ENCODE peak calls at places on chromosomes 11 and 22, in four cellular contexts. Y is K562, S is fibroblast of mammary gland, O is mucosa of descending colon. H is an unnamed sample.

GRCh38 chr11:117045196-117045595 is 53.0 kb downstream of the SIK3 start:
- DNase-seq in Y (peak; percentile 24), S (peak; percentile 66), O (peak; percentile 80), H (peak; percentile 51)

GRCh38 chr11:68009391-68010000 is 631 bp upstream of the ALDH3B1 start:
- DNase-seq in O (peak; percentile 51), Y (no peak), S (peak; percentile 59), H (peak; percentile 67)

GRCh38 chr22:43478621-43479285 is 66.9 kb downstream of the MPPED1 start:
- DNase-seq in O (no peak), S (no peak), Y (no peak), H (no peak)

GRCh38 chr22:21591695-21592094 is 24.2 kb downstream of the UBE2L3 start:
- DNase-seq in O (no peak), S (no peak), Y (no peak), H (no peak)

GRCh38 chr11:112977620-112978212 is 16.5 kb downstream of the NCAM1 start:
- DNase-seq in Y (no peak), O (no peak), S (peak; percentile 76), H (peak; percentile 58)

GRCh38 chr11:69492201-69492991 is 10.9 kb downstream of the LINC01488 start:
- DNase-seq in Y (no peak), S (peak; percentile 43), O (no peak), H (no peak)

GRCh38 chr11:124277809-124278208 is 21.6 kb downstream of the OR8G5 start:
- DNase-seq in Y (no peak), S (no peak), O (no peak), H (no peak)

GRCh38 chr11:129528296-129528695 is 152.6 kb downstream of the BARX2 start:
- DNase-seq in S (no peak), O (no peak), Y (no peak), H (no peak)

GRCh38 chr11:71109586-71109985 is 142.8 kb downstream of the SHANK2 start:
- DNase-seq in Y (no peak), S (no peak), O (no peak), H (no peak)

GRCh38 chr22:33000342-33001280 is 57.6 kb downstream of the SYN3 start:
- DNase-seq in Y (peak; percentile 52), O (peak; percentile 42), S (peak; percentile 49), H (peak; percentile 50)

GRCh38 chr22:24805790-24806662 is at the start of gene SGSM1:
- DNase-seq in O (peak; percentile 86), S (peak; percentile 17), Y (peak; percentile 91), H (no peak)

GRCh38 chr22:30390974-30391691 is 3.9 kb upstream of the RNF215 start:
- DNase-seq in S (peak; percentile 73), Y (peak; percentile 52), O (peak; percentile 84), H (peak; percentile 66)

GRCh38 chr11:34431979-34432378 is 6.8 kb upstream of the CAT start:
- DNase-seq in Y (no peak), S (no peak), O (no peak), H (no peak)

GRCh38 chr11:67275606-67276409 is 9.5 kb downstream of the GRK2 start:
- DNase-seq in O (no peak), S (no peak), Y (no peak), H (no peak)

GRCh38 chr11:37502202-37502601 is 904.2 kb upstream of the RAG2 start:
- DNase-seq in Y (no peak), S (peak; percentile 3), O (no peak), H (peak; percentile 25)

GRCh38 chr11:64266339-64266738 is 15.0 kb downstream of the PLCB3 start:
- DNase-seq in Y (no peak), S (peak; percentile 68), O (no peak), H (no peak)

GRCh38 chr11:48081151-48082010 is 101.0 kb downstream of the PTPRJ start:
- DNase-seq in O (no peak), Y (no peak), S (peak; percentile 76), H (peak; percentile 86)

GRCh38 chr11:100870138-100870537 is 183.1 kb downstream of the ARHGAP42 start:
- DNase-seq in O (no peak), Y (no peak), S (no peak), H (no peak)

GRCh38 chr22:49576241-49577141 is 251.2 kb downstream of the BRD1 start:
- DNase-seq in S (no peak), Y (no peak), O (no peak), H (no peak)

GRCh38 chr11:41954034-41954433 is 494.6 kb upstream of the LRRC4C start:
- DNase-seq in S (peak; percentile 7), Y (no peak), O (no peak), H (peak; percentile 32)

GRCh38 chr11:13009921-13010736 is 1.0 kb downstream of the RASSF10 start:
- DNase-seq in O (peak; percentile 13), Y (no peak), S (peak; percentile 21), H (no peak)

GRCh38 chr22:42769238-42769573 is 48.5 kb upstream of the A4GALT start:
- DNase-seq in Y (peak; percentile 4), O (no peak), S (no peak), H (no peak)

GRCh38 chr11:71962428-71963038 is 33.7 kb downstream of the RNF121 start:
- DNase-seq in Y (no peak), S (peak; percentile 41), O (no peak), H (peak; percentile 61)

GRCh38 chr11:120956710-120957500 is 67.0 kb upstream of the TBCEL start:
- DNase-seq in O (no peak), Y (no peak), S (no peak), H (no peak)

GRCh38 chr11:131923309-131923708 is 552.9 kb downstream of the NTM start:
- DNase-seq in Y (no peak), S (no peak), O (no peak), H (no peak)

GRCh38 chr11:70024036-70024772 is 53.9 kb upstream of the ANO1 start:
- DNase-seq in O (no peak), Y (no peak), S (no peak), H (no peak)

GRCh38 chr11:10990637-10991036 is 132.8 kb upstream of the ZBED5 start:
- DNase-seq in S (peak; percentile 40), O (no peak), Y (no peak), H (peak; percentile 65)

GRCh38 chr11:15841898-15842297 is 514.4 kb downstream of the SOX6 start:
- DNase-seq in O (peak; percentile 30), S (no peak), Y (no peak), H (no peak)

GRCh38 chr11:13238879-13239514 is 38.6 kb upstream of the BMAL1 start:
- DNase-seq in Y (peak; percentile 49), O (peak; percentile 77), S (peak; percentile 62), H (peak; percentile 67)

GRCh38 chr11:64874308-64874707 is 4.1 kb downstream of the EHD1 start:
- DNase-seq in O (no peak), S (no peak), Y (no peak), H (no peak)

GRCh38 chr11:13772223-13773046 is 104.0 kb downstream of the FAR1 start:
- DNase-seq in Y (peak; percentile 25), S (peak; percentile 75), O (peak; percentile 64), H (peak; percentile 70)

GRCh38 chr11:63682045-63682915 is 980 bp downstream of the RTN3 start:
- DNase-seq in S (peak; percentile 16), Y (peak; percentile 39), O (peak; percentile 69), H (no peak)

GRCh38 chr11:23164022-23164421 is 303.7 kb upstream of the CCDC179 start:
- DNase-seq in S (no peak), O (no peak), Y (no peak), H (no peak)
- H3K4me3 ChIP-seq in S (no peak overlapping the region), O (no peak overlapping the region), Y (no peak overlapping the region), H (no peak overlapping the region)

DNA sequence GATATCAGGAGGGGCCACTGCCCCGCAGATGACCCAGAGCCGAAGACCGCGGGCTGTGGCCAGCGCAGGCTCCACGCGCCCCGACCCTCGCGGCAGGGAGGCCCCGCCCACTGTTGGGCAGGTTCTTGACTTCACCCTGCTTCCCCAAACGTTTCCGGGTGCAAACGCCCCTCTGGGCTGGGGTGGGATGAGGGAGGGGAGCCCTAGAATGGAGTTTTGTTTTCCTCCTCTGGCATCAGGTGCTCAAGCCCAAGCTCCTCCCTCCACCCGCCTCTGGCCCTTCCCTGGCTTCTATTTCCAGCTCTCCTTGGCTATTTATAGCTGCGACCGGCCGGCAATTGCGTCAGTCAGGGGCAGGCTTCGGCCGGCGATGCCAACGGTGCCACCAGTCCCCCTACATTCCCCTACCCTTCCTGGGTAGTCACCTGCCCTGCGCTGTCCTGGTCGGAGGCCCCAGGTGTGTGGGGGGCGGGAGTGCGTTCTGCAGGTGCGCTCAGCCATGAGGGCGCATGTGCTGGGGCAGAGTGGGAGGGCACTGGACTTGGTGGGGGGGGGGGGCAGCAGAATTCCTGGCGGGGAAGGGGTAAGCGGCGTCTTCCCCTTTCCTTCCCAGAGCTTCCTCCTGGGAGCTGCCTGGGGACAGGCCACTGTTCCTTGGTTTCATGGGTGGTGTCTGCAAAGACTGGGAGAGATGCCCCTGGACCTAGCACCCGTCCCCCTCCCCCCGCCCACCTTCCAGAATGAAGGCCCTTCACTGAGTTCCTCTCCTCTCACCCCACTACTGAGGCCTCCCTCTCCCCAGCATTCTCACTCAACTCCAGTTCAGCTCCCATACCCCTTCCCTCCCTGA is 23.6 kb downstream of the DUSP8 start:
- DNase-seq in S (peak; percentile 10), Y (no peak), O (peak; percentile 82), H (peak; percentile 39)
- H3K4me3 ChIP-seq in S (no peak overlapping the region), Y (no peak overlapping the region), O (no peak overlapping the region), H (no peak overlapping the region)

GRCh38 chr11:77035580-77035979 is 1.4 kb downstream of the B3GNT6 start:
- DNase-seq in S (no peak), Y (no peak), O (peak; percentile 72), H (no peak)
- H3K4me3 ChIP-seq in S (no peak overlapping the region), Y (no peak overlapping the region), O (no peak overlapping the region), H (no peak overlapping the region)

GRCh38 chr11:119417726-119418540 is 5.0 kb downstream of the THY1 start:
- DNase-seq in O (no peak), S (peak; percentile 97), Y (no peak), H (peak; percentile 92)
- H3K4me3 ChIP-seq in O (no peak overlapping the region), S (no peak overlapping the region), Y (no peak overlapping the region), H (peak overlapping the region; percentile 18)

DNA sequence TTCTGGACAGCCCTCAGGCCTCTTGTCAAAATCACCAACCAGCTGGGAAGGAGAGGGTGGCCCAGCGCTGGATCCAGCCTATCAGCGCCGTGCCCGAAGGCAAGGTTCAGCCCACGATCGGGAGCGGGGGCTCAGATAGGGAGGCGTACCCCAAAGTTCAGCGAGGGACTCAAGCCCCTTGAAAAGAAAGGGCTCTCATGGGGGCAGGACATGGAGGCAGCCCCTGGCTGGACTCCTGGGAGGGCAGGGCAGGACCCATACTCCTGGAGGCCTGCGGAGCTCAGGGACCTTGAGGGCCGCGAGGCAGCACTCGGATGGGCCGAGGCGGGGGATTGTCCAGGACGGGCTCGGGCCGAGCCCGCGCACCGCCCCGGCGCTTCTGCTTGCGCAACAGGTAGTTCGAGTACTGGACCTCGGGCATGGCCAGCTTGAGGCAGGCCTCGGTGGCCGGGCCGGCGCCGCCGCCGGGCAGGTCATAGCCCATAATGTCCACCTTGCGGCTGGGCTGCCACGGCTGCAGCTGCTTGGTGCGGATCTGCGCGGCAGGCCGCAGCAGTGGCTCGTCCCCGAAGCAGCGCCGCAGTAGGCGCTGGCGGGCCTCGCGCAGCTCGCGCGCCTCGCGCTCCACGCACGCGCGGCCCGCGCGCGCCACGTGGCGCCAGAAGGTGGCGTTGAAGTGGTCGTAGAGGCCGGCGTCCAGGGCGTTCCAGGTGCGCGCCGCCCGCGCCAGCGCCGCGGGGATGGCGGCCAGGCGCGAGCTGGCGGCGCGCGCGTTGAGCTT is 6.5 kb downstream of the GAL3ST3 start:
- DNase-seq in S (no peak), Y (no peak), O (no peak), H (no peak)
- H3K4me3 ChIP-seq in S (no peak overlapping the region), Y (no peak overlapping the region), O (no peak overlapping the region), H (no peak overlapping the region)

GRCh38 chr11:93849201-93849600 is 1.2 kb downstream of the VSTM5 start:
- DNase-seq in O (no peak), Y (no peak), S (no peak), H (no peak)
- H3K4me3 ChIP-seq in O (no peak overlapping the region), Y (no peak overlapping the region), S (no peak overlapping the region), H (no peak overlapping the region)

GRCh38 chr11:110710520-110711381 is 1.5 kb downstream of the ARHGAP20 start:
- DNase-seq in Y (no peak), S (peak; percentile 26), O (peak; percentile 35), H (peak; percentile 59)
- H3K4me3 ChIP-seq in Y (no peak overlapping the region), S (peak overlapping the region; percentile 53), O (no peak overlapping the region), H (peak overlapping the region; percentile 87)

H was measured in fibroblast of the aortic adventitia.